ENCODE peak calls at places on chromosomes 7 and 10, in six cellular contexts. K is H1, T is GM12892, A is K562, W is GM12878, D is HepG2. Z is an unnamed sample.

GRCh38 chr10:30026080-30026479 is 33.3 kb downstream of the JCAD start:
- DNase-seq in K (no peak), T (no peak), A (no peak), W (no peak), D (no peak), Z (no peak)

GRCh38 chr10:71075066-71075758 is 137.2 kb upstream of the UNC5B start:
- DNase-seq in K (no peak), T (no peak), A (no peak), W (no peak), D (no peak), Z (no peak)

GRCh38 chr7:120961638-120962173 is 11.1 kb downstream of the ING3 start:
- DNase-seq in K (no peak), T (no peak), A (no peak), W (no peak), D (no peak), Z (no peak)

GRCh38 chr7:140533394-140533872 is 54.1 kb upstream of the MKRN1 start:
- DNase-seq in K (no peak), T (no peak), A (peak), W (no peak), D (peak), Z (no peak)

GRCh38 chr7:142176901-142177300 is 65.4 kb downstream of the MGAM2 start:
- DNase-seq in K (no peak), T (no peak), A (no peak), W (no peak), D (no peak), Z (no peak)

GRCh38 chr7:141073173-141073640 is 657 bp upstream of the TMEM178B start:
- DNase-seq in K (no peak), T (no peak), A (no peak), W (no peak), D (peak), Z (peak)

GRCh38 chr10:73597346-73597745 is 6.2 kb upstream of the USP54 start:
- DNase-seq in K (no peak), T (no peak), A (no peak), W (no peak), D (no peak), Z (no peak)

GRCh38 chr7:45921699-45922519 is 837 bp upstream of the IGFBP3 start:
- DNase-seq in K (peak), T (no peak), A (peak), W (no peak), D (peak), Z (no peak)

GRCh38 chr10:74145133-74145532 is 5.5 kb downstream of the AP3M1 start:
- DNase-seq in K (no peak), T (no peak), A (no peak), W (no peak), D (no peak), Z (no peak)

GRCh38 chr10:86105640-86106039 is 261.0 kb downstream of the GRID1 start:
- DNase-seq in K (no peak), T (no peak), A (no peak), W (no peak), D (no peak), Z (no peak)

GRCh38 chr7:42192851-42193456 is 44.1 kb downstream of the GLI3 start:
- DNase-seq in K (peak), T (no peak), A (no peak), W (no peak), D (no peak), Z (no peak)

GRCh38 chr10:101759354-101760247 is 16.3 kb downstream of the FGF8 start:
- DNase-seq in K (no peak), T (no peak), A (no peak), W (no peak), D (no peak), Z (no peak)

GRCh38 chr7:156935250-156935649 is 14.3 kb upstream of the NOM1 start:
- DNase-seq in K (no peak), T (no peak), A (no peak), W (no peak), D (no peak), Z (no peak)

GRCh38 chr10:109474817-109475216 is 448.5 kb downstream of the XPNPEP1 start:
- DNase-seq in K (no peak), T (no peak), A (no peak), W (no peak), D (no peak), Z (no peak)

GRCh38 chr10:116521424-116522305 is 24.1 kb upstream of the PNLIP start:
- DNase-seq in K (no peak), T (no peak), A (peak), W (no peak), D (peak), Z (peak)

GRCh38 chr10:21926358-21926890 is 77.1 kb downstream of the DNAJC1 start:
- DNase-seq in K (no peak), T (no peak), A (no peak), W (no peak), D (no peak), Z (no peak)

GRCh38 chr7:38478404-38478803 is 152.8 kb downstream of the AMPH start:
- DNase-seq in K (no peak), T (no peak), A (no peak), W (no peak), D (no peak), Z (no peak)

GRCh38 chr10:95377950-95378349 is 87.1 kb upstream of the PDLIM1 start:
- DNase-seq in K (no peak), T (no peak), A (no peak), W (no peak), D (no peak), Z (no peak)

GRCh38 chr10:123781324-123781900 is 110.2 kb downstream of the CPXM2 start:
- DNase-seq in K (no peak), T (no peak), A (no peak), W (no peak), D (no peak), Z (no peak)

GRCh38 chr10:22252801-22253577 is 35.2 kb upstream of the EBLN1 start:
- DNase-seq in K (no peak), T (peak), A (no peak), W (no peak), D (no peak), Z (peak)

GRCh38 chr7:94620703-94621118 is 35.2 kb downstream of the SGCE start:
- DNase-seq in K (peak), T (peak), A (no peak), W (peak), D (peak), Z (no peak)

GRCh38 chr10:26528715-26529393 is 90.7 kb downstream of the APBB1IP start:
- DNase-seq in K (no peak), T (no peak), A (no peak), W (peak), D (no peak), Z (no peak)

GRCh38 chr7:143283344-143283743 is 1.4 kb upstream of the TMEM139 start:
- DNase-seq in K (no peak), T (no peak), A (no peak), W (no peak), D (no peak), Z (no peak)

GRCh38 chr7:66255533-66256100 is 50.5 kb downstream of the TPST1 start:
- DNase-seq in K (no peak), T (no peak), A (no peak), W (no peak), D (no peak), Z (no peak)

GRCh38 chr7:29421010-29421956 is 142.4 kb upstream of the PRR15 start:
- DNase-seq in K (no peak), T (no peak), A (no peak), W (no peak), D (no peak), Z (no peak)

GRCh38 chr10:100209303-100209702 is 20.1 kb downstream of the CHUK start:
- DNase-seq in K (no peak), T (no peak), A (no peak), W (no peak), D (no peak), Z (no peak)
- TF ChIP-seq TAF1 in K (no peak), T (no peak), A (no peak), W (no peak), D (no peak), Z (no peak)

GRCh38 chr7:128938524-128939074 is 872 bp downstream of the IRF5 start:
- DNase-seq in K (no peak), T (peak), A (peak), W (no peak), D (no peak), Z (no peak)

GRCh38 chr7:128936798-128937197 is 929 bp upstream of the IRF5 start:
- DNase-seq in K (no peak), T (no peak), A (no peak), W (no peak), D (no peak), Z (no peak)

GRCh38 chr7:128937271-128937646 is 468 bp upstream of the IRF5 start:
- DNase-seq in K (no peak), T (no peak), A (no peak), W (no peak), D (no peak), Z (no peak)

GRCh38 chr7:128939075-128939860 is 1.5 kb downstream of the IRF5 start:
- DNase-seq in K (no peak), T (peak), A (no peak), W (peak), D (no peak), Z (no peak)

DNA sequence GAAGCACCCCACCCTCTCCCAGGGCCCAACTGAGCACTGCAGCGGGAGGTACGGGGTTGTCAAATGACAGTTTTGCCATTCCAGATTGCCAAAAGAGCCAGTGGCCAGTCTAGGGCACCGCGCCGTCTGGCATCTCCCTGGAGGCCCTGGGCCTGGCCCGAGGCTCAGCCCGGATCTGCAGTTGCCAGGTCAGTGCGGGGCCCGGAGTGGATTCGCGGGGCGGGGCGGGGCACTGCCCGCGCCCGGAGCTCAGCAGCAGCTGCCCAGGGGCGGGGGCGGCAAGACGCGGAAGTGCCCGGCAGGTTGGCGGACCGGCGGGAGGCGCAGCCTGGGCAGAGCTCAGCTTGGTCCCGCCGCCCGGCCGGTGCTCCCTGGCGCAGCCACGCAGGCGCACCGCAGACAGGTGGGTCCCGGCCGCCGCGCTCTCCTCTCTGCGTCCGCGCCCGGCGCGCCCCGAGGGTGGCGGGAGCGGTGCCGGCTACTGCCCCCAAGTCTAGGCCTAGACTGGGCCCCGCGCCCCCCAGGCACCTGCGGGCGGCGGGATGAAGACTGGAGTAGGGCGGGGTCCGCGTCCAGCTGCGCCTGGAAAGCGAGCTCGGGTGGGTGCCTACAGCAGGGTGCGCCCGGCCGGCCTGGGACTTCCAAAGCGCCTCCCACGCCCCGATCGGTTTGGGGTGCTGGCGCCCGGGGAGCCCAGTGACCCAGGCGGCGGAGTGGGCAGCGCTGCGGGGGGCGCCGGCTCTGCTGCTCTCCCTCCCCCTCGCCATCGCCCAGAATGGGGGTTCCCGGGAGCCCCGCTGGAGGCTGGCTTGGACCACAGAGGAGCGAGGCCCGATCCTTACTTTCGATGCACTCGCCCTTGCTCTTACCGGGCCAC is at the start of gene IRF5:
- DNase-seq in K (no peak), T (peak), A (no peak), W (no peak), D (no peak), Z (no peak)
- TF ChIP-seq POLR2A in K (no peak), T (peak), A (no peak), W (peak), D (no peak), Z (no peak)

GRCh38 chr10:78320990-78321389 is 287.3 kb downstream of the RPS24 start:
- DNase-seq in K (no peak), T (no peak), A (no peak), W (no peak), D (no peak), Z (no peak)
- TF ChIP-seq TAF1 in K (no peak), T (no peak), A (no peak), W (no peak), D (no peak), Z (no peak)

DNA sequence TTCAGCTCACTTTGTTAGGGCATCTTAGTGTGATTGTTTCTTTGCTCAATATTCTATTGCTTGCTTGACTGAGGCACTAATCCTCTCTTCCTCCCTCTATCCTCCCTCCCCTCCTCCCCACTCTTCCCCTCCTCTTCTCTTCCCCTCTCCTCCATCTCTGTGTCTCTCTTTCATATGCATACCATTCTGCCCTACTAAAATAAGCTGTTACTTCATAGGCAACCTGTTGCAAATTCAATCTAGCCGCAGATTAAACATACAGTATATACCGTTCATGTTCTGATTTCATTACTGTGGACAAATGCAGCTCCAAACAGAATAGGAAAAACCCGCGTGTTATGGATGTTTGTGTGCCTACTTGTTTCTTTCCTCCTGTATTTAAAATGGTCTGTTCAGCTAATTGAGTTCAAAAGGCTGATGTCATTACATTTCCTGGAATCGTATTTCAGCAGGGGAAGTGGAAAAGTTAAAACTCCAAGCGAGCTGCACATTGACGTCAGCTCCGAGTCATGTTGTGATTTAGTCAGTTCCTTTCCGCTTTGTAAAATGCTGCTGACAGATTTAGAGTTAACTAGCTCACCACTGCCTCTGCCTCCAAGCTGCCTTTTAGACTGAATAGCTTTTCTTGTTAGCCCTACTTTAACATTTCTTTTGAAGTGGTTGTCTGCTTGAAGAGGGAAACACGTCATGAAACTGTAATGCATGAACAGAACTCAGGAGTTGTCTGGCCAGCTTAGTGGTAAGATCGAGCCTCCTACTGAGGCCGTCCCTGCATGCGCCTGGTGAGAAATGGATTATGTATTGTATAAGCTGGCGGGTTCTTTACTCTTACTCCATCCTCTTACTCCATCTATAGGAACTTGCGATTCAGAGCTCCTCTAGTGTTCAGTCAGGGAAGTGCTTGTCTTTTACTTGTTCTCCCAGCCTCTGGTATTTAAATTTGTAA is 69.0 kb downstream of the CREM start:
- DNase-seq in K (no peak), T (no peak), A (peak), W (peak), D (peak), Z (no peak)
- TF ChIP-seq POLR2A in K (peak), T (peak), A (peak), W (peak), D (no peak), Z (peak)

GRCh38 chr7:158277219-158278141 is 310.1 kb downstream of the PTPRN2 start:
- DNase-seq in K (no peak), T (no peak), A (no peak), W (no peak), D (no peak), Z (no peak)

GRCh38 chr7:158276414-158277218 is 311.0 kb downstream of the PTPRN2 start:
- DNase-seq in K (no peak), T (no peak), A (no peak), W (no peak), D (no peak), Z (no peak)

GRCh38 chr7:158274996-158275395 is 312.6 kb downstream of the PTPRN2 start:
- DNase-seq in K (no peak), T (no peak), A (no peak), W (no peak), D (no peak), Z (no peak)

GRCh38 chr7:158274404-158274811 is 313.2 kb downstream of the PTPRN2 start:
- DNase-seq in K (no peak), T (no peak), A (no peak), W (no peak), D (no peak), Z (no peak)

DNA sequence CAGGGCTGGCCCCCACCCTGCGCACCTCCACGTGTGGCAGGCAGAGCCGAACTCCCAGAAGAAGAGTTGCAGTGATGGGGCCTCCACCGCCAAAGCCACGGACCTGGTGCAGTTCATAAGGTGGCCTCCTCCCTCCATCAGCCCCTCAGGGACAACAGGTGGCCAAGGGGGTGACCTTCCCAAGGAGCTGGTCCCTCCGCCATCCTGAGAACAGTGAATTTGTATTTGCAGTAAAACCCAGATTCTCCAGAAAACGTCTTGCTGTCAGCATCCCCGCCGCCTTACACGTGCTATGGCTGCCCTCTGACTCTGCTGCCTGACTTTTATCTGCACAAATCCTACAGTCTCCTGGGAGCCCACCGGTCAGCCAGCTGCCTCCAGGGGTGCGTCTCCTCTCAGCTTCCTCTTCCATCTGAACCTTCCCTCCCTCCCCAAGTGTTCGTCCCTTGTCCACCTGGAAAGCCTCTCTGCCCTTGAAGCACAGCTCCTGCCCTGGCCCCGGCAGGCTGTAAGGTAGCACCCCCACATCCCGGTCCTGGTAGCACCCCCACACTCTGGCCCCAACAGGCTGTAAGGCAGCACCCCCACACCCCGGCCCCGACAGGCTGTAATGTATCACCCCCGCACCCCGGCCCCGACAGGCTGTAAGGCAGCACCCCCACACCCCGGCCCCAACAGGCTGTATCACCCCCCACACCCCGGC is 311.8 kb downstream of the PTPRN2 start:
- DNase-seq in K (no peak), T (no peak), A (no peak), W (no peak), D (no peak), Z (no peak)
- TF ChIP-seq TAF1 in K (no peak), T (no peak), A (no peak), W (no peak), D (no peak), Z (no peak)

GRCh38 chr7:100102950-100103840 is 1.8 kb downstream of the AP4M1 start:
- DNase-seq in K (no peak), T (no peak), A (no peak), W (no peak), D (no peak), Z (no peak)

GRCh38 chr7:100100420-100101015 is 679 bp downstream of the MCM7 start:
- DNase-seq in K (no peak), T (peak), A (peak), W (peak), D (peak), Z (peak)

GRCh38 chr7:100099452-100099851 is 1.7 kb downstream of the MCM7 start:
- DNase-seq in K (no peak), T (no peak), A (no peak), W (no peak), D (no peak), Z (no peak)

GRCh38 chr7:100098913-100099312 is 2.3 kb downstream of the MCM7 start:
- DNase-seq in K (no peak), T (no peak), A (no peak), W (no peak), D (no peak), Z (no peak)

GRCh38 chr7:100101016-100101862 is at the start of the genes AP4M1 and MCM7:
- DNase-seq in K (peak), T (peak), A (peak), W (peak), D (peak), Z (peak)
- TF ChIP-seq POLR2A in K (peak), T (peak), A (peak), W (peak), D (peak), Z (peak)

Z was measured in GM12891.